ENCODE peak calls at places on chromosomes 11 and 22, in ten cellular contexts. H is AG04450, S is lower lobe of right lung, X is fibroblast of lung, B is cardiac muscle cell, E is heart right ventricle, G is transverse colon, Z is choroid plexus epithelial cell, U is HepG2, R is A549. V is an unnamed sample.

GRCh38 chr11:62449451-62449851 is 30.6 kb downstream of the SCGB1A1 start:
- DNase-seq in H (no peak), S (no peak), X (no peak), B (no peak), E (no peak), G (peak), Z (no peak), U (no peak), R (no peak), V (no peak)

GRCh38 chr11:124172076-124172475 is 11.1 kb upstream of the OR10D3 start:
- DNase-seq in H (no peak), S (no peak), X (no peak), B (no peak), E (no peak), G (no peak), Z (no peak), U (no peak), R (no peak), V (no peak)

GRCh38 chr11:70303070-70303469 is 32.6 kb downstream of the PPFIA1 start:
- DNase-seq in H (no peak), S (no peak), X (peak), B (peak), E (no peak), G (no peak), Z (no peak), U (no peak), R (no peak), V (peak)

GRCh38 chr22:24247564-24248344 is 2.9 kb upstream of the GGT5 start:
- DNase-seq in H (peak), S (peak), X (peak), B (peak), E (peak), G (peak), Z (peak), U (peak), R (peak), V (peak)

GRCh38 chr22:41445171-41446056 is 1.2 kb downstream of the TOB2 start:
- DNase-seq in H (no peak), S (peak), X (no peak), B (no peak), E (peak), G (peak), Z (peak), U (no peak), R (peak), V (no peak)

GRCh38 chr22:34150023-34150422 is 229.7 kb upstream of the LARGE1 start:
- DNase-seq in H (no peak), S (no peak), X (no peak), B (no peak), E (no peak), G (no peak), Z (no peak), U (no peak), R (no peak), V (no peak)

GRCh38 chr11:130513132-130513531 is 64.7 kb downstream of the ADAMTS15 start:
- DNase-seq in H (no peak), S (no peak), X (peak), B (no peak), E (peak), G (peak), Z (no peak), U (no peak), R (no peak), V (peak)

GRCh38 chr22:28381427-28382167 is 298.0 kb downstream of the TTC28 start:
- DNase-seq in H (peak), S (no peak), X (peak), B (peak), E (no peak), G (no peak), Z (peak), U (no peak), R (no peak), V (peak)

GRCh38 chr11:37710031-37710430 is 1112.0 kb upstream of the RAG2 start:
- DNase-seq in H (no peak), S (no peak), X (peak), B (peak), E (no peak), G (no peak), Z (no peak), U (no peak), R (no peak), V (peak)

GRCh38 chr11:61429346-61429690 is 457 bp downstream of the CPSF7 start:
- DNase-seq in H (no peak), S (no peak), X (peak), B (peak), E (peak), G (peak), Z (peak), U (peak), R (peak), V (no peak)

GRCh38 chr11:19432370-19433163 is 191.8 kb upstream of the E2F8 start:
- DNase-seq in H (peak), S (no peak), X (peak), B (peak), E (no peak), G (peak), Z (peak), U (no peak), R (no peak), V (no peak)

GRCh38 chr11:72584933-72585597 is 89.2 kb downstream of the PDE2A start:
- DNase-seq in H (no peak), S (peak), X (no peak), B (no peak), E (no peak), G (no peak), Z (no peak), U (no peak), R (no peak), V (no peak)

GRCh38 chr22:30712094-30712493 is 17.4 kb downstream of the OSBP2 start:
- DNase-seq in H (no peak), S (no peak), X (no peak), B (no peak), E (no peak), G (no peak), Z (no peak), U (no peak), R (no peak), V (no peak)

GRCh38 chr22:43530864-43531201 is 119.0 kb downstream of the MPPED1 start:
- DNase-seq in H (no peak), S (no peak), X (no peak), B (no peak), E (no peak), G (no peak), Z (no peak), U (no peak), R (no peak), V (no peak)

GRCh38 chr11:67599149-67599548 is 7.6 kb upstream of the NDUFV1 start:
- DNase-seq in H (no peak), S (no peak), X (no peak), B (no peak), E (no peak), G (no peak), Z (no peak), U (no peak), R (no peak), V (no peak)

GRCh38 chr11:3162410-3163240 is 2.5 kb downstream of the OSBPL5 start:
- DNase-seq in H (no peak), S (peak), X (no peak), B (no peak), E (no peak), G (peak), Z (no peak), U (no peak), R (no peak), V (no peak)

GRCh38 chr11:10550503-10550902 is 9.5 kb upstream of the RNF141 start:
- DNase-seq in H (peak), S (no peak), X (peak), B (peak), E (no peak), G (no peak), Z (peak), U (peak), R (peak), V (peak)

GRCh38 chr11:2582958-2583604 is 116.7 kb downstream of the KCNQ1OT1 start:
- DNase-seq in H (no peak), S (peak), X (no peak), B (no peak), E (peak), G (peak), Z (peak), U (no peak), R (no peak), V (no peak)

GRCh38 chr22:25548866-25549464 is 15.5 kb upstream of the GRK3 start:
- DNase-seq in H (no peak), S (no peak), X (no peak), B (no peak), E (no peak), G (no peak), Z (no peak), U (no peak), R (no peak), V (no peak)

GRCh38 chr11:79160786-79161403 is 279.9 kb downstream of the TENM4 start:
- DNase-seq in H (no peak), S (no peak), X (peak), B (peak), E (no peak), G (no peak), Z (no peak), U (no peak), R (no peak), V (no peak)

GRCh38 chr11:47348859-47349258 is 3.6 kb downstream of the MYBPC3 start:
- DNase-seq in H (no peak), S (no peak), X (peak), B (peak), E (no peak), G (no peak), Z (peak), U (peak), R (peak), V (no peak)

GRCh38 chr11:65643971-65644370 is 6.1 kb downstream of the SIPA1 start:
- DNase-seq in H (no peak), S (no peak), X (no peak), B (no peak), E (no peak), G (no peak), Z (peak), U (no peak), R (peak), V (no peak)

GRCh38 chr22:36365020-36365411 is 22.8 kb downstream of the MYH9 start:
- DNase-seq in H (peak), S (peak), X (peak), B (peak), E (peak), G (peak), Z (peak), U (no peak), R (peak), V (peak)

GRCh38 chr22:36362819-36363377 is 24.9 kb downstream of the MYH9 start:
- DNase-seq in H (no peak), S (no peak), X (no peak), B (no peak), E (no peak), G (no peak), Z (no peak), U (no peak), R (no peak), V (no peak)

GRCh38 chr22:36364255-36365019 is 23.3 kb downstream of the MYH9 start:
- DNase-seq in H (no peak), S (no peak), X (no peak), B (no peak), E (no peak), G (no peak), Z (no peak), U (no peak), R (no peak), V (no peak)

GRCh38 chr22:36362077-36362476 is 25.7 kb downstream of the MYH9 start:
- DNase-seq in H (no peak), S (no peak), X (no peak), B (no peak), E (no peak), G (no peak), Z (no peak), U (no peak), R (no peak), V (no peak)

GRCh38 chr22:36363378-36363931 is 24.3 kb downstream of the MYH9 start:
- DNase-seq in H (no peak), S (no peak), X (no peak), B (no peak), E (no peak), G (no peak), Z (no peak), U (peak), R (no peak), V (no peak)
- H3K4me3 ChIP-seq in H (no peak), S (no peak), X (no peak), B (no peak), E (no peak), G (no peak), Z (no peak), U (peak), R (peak), V (no peak)

DNA sequence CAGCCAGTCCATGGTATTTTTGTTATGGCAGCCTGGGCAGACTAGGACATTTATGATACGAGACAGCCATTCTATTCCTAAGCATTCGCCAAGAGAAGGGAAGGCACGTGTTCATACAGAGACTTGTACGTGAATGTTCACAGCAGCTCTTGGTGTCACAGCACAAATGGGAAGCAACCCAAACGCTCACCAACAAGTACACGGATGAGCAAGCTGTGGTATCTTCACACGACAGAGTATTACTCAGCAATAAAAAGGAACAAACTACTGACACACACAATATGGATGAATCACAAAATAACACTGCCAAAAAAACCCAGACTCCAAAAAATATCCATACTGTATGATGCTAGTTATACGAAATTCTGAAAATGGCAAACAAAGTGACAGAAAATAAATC is 85.1 kb downstream of the PHF21B start:
- DNase-seq in H (no peak), S (no peak), X (no peak), B (no peak), E (no peak), G (no peak), Z (no peak), U (no peak), R (no peak), V (no peak)
- TF ChIP-seq CTCF in H (no peak), S (no peak), X (no peak), B (no peak), E (no peak), G (no peak), Z (no peak), U (no peak), R (no peak), V (no peak)

DNA sequence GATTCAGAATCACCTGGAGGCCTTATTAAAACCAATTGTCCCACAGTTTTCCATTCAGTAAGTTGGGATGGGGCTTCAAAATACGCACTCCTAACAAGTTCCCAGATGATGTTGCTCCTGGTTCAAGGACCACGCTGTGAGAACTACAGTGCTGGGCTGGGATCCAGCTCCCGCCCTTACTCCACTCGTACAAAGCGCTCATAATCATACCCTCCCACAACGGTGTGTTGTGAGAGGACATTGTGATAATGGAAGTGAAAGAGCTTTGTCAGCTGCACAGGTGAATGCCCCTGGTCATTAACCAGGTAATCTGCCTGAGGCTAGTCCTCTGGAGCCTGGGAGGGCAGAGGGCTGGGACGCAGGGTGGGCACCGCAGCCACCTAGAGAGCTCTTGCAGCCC is 1.3 kb upstream of the CD82 start:
- DNase-seq in H (no peak), S (no peak), X (no peak), B (no peak), E (peak), G (peak), Z (no peak), U (no peak), R (no peak), V (no peak)
- H3K4me3 ChIP-seq in H (no peak), S (peak), X (no peak), B (no peak), E (peak), G (no peak), Z (no peak), U (no peak), R (no peak), V (no peak)

DNA sequence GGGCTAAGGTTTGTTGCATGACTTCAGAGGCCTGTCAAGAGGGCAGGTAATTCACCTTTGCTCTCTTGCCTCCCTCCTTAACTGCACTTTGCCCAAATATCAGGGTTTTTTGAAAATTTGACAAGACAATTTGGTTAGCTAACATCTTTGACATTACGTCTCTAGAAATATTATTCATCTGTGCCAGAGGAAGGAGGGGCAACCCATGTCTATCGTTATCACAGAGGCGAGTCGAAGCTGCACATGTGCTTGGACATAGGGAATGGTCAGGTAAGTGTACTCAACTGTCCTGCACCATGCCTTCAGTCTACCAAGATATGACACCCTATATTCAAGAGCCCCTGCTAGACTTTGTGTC is 3.7 kb downstream of the AKIP1 start:
- DNase-seq in H (no peak), S (no peak), X (no peak), B (no peak), E (no peak), G (no peak), Z (no peak), U (no peak), R (no peak), V (no peak)
- TF ChIP-seq CTCF in H (no peak), S (no peak), X (no peak), B (no peak), E (no peak), G (no peak), Z (no peak), U (no peak), R (peak), V (no peak)

DNA sequence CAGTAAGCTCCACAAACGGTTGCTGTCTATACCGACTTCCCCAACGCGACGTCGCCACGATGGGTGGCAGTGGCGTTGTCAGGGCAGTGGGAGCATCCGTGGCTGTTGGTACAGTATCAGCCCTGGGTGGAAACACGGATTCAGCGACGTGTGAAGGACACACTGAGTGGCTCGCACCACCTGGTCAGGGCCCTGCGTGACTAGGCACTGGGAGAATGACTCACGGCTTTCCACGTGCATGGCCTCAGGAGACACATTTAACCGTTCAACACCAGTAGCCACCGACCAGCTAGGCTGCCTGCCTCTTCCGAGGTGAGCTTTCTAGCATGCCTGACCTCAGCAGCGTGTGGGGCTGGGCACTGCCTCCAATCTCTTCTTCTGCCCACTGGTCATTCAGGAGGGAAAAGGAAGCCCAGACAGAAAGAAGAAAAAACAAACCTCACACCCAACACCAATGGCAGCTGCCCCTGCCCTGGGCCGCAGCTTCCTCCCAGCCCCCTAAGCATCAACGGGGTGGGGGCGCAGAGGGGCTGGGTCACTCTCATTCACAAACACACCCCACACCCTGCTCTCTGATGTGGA is 59.0 kb downstream of the MYH9 start:
- DNase-seq in H (peak), S (no peak), X (peak), B (peak), E (peak), G (peak), Z (peak), U (no peak), R (peak), V (peak)
- H3K4me3 ChIP-seq in H (peak), S (peak), X (no peak), B (no peak), E (peak), G (no peak), Z (no peak), U (no peak), R (no peak), V (no peak)